ENCODE peak calls at places on chromosomes 4 and X, in five cellular contexts. L is IMR-90, O is astrocyte, M is neural progenitor cell, Q is adrenal gland. W is an unnamed sample.

GRCh38 chr4:146959692-146960091 is 14.0 kb upstream of the TTC29 start:
- DNase-seq in L (peak; percentile 3), O (peak; percentile 35), M (no peak), Q (no peak), W (no peak)

GRCh38 chr4:8457646-8458045 is 17.1 kb downstream of the TRMT44 start:
- DNase-seq in L (no peak), O (no peak), M (no peak), Q (no peak), W (no peak)

GRCh38 chr4:26284536-26284935 is 36.3 kb upstream of the RBPJ start:
- DNase-seq in L (no peak), O (no peak), M (no peak), Q (no peak), W (no peak)

GRCh38 chr4:2441393-2442174 is 22.8 kb downstream of the CFAP99 start:
- DNase-seq in L (peak; percentile 41), O (peak; percentile 12), M (peak; percentile 81), Q (peak; percentile 65), W (peak; percentile 88)

GRCh38 chr4:34766935-34767859 is 1477.1 kb downstream of the ARAP2 start:
- DNase-seq in L (no peak), O (no peak), M (no peak), Q (no peak), W (no peak)

GRCh38 chr4:102321260-102321991 is 23.9 kb downstream of the SLC39A8 start:
- DNase-seq in L (no peak), O (no peak), M (no peak), Q (no peak), W (no peak)

GRCh38 chr4:133808151-133808550 is 393.4 kb downstream of the PABPC4L start:
- DNase-seq in L (peak; percentile 78), O (peak; percentile 39), M (no peak), Q (no peak), W (no peak)

GRCh38 chrX:119887721-119888425 is 7.8 kb upstream of the AKAP14 start:
- DNase-seq in L (peak; percentile 30), O (peak; percentile 30), M (peak; percentile 83), Q (peak; percentile 43), W (peak; percentile 79)

GRCh38 chrX:40468033-40468979 is 112.5 kb upstream of the ATP6AP2 start:
- DNase-seq in L (peak; percentile 5), O (peak; percentile 36), M (peak; percentile 72), Q (peak; percentile 67), W (peak; percentile 66)

GRCh38 chrX:150363561-150364346 is 637 bp downstream of the MAMLD1 start:
- DNase-seq in L (peak; percentile 29), O (no peak), M (peak; percentile 63), Q (peak; percentile 46), W (peak; percentile 64)

GRCh38 chr4:152943673-152944072 is 7.5 kb downstream of the FHDC1 start:
- DNase-seq in L (peak; percentile 44), O (peak; percentile 48), M (no peak), Q (no peak), W (no peak)

GRCh38 chrX:71607488-71607887 is 10.8 kb downstream of the CXCR3 start:
- DNase-seq in L (no peak), O (no peak), M (no peak), Q (no peak), W (no peak)

GRCh38 chrX:51641421-51642021 is 22.8 kb upstream of the CENPVL3 start:
- DNase-seq in L (peak; percentile 60), O (peak; percentile 23), M (peak; percentile 67), Q (peak; percentile 11), W (peak; percentile 81)

GRCh38 chrX:24369816-24370215 is 9.4 kb downstream of the SUPT20HL1 start:
- DNase-seq in L (no peak), O (no peak), M (no peak), Q (no peak), W (no peak)

GRCh38 chrX:103417933-103418332 is 41.6 kb downstream of the BEX3 start:
- DNase-seq in L (peak; percentile 31), O (no peak), M (no peak), Q (no peak), W (no peak)

GRCh38 chrX:103311401-103311785 is 603 bp upstream of the BEX2 start:
- DNase-seq in L (no peak), O (no peak), M (no peak), Q (no peak), W (no peak)

GRCh38 chrX:20519077-20519617 is 252.4 kb upstream of the RPS6KA3 start:
- DNase-seq in L (no peak), O (no peak), M (no peak), Q (no peak), W (no peak)

GRCh38 chrX:42269186-42269585 is 345.8 kb upstream of the CASK start:
- DNase-seq in L (peak; percentile 0), O (no peak), M (no peak), Q (no peak), W (no peak)

GRCh38 chrX:70470850-70471289 is 26.2 kb downstream of the DLG3 start:
- DNase-seq in L (peak; percentile 18), O (peak; percentile 71), M (no peak), Q (no peak), W (no peak)

GRCh38 chr4:110198472-110199419 is at the start of gene ELOVL6:
- DNase-seq in L (peak; percentile 72), O (peak; percentile 68), M (peak; percentile 93), Q (peak; percentile 64), W (peak; percentile 85)

GRCh38 chr4:144627663-144628076 is 18.3 kb upstream of the HHIP start:
- DNase-seq in L (peak; percentile 73), O (peak; percentile 82), M (no peak), Q (no peak), W (no peak)

GRCh38 chr4:1010522-1011021 is 854 bp upstream of the FGFRL1 start:
- DNase-seq in L (peak; percentile 68), O (peak; percentile 58), M (peak; percentile 59), Q (peak; percentile 81), W (peak; percentile 65)

GRCh38 chrX:118353081-118353850 is 7.4 kb downstream of the WDR44 start:
- DNase-seq in L (no peak), O (no peak), M (no peak), Q (no peak), W (no peak)

GRCh38 chr4:68948044-68948743 is 3.4 kb downstream of the UGT2A3 start:
- DNase-seq in L (no peak), O (no peak), M (no peak), Q (no peak), W (no peak)

GRCh38 chr4:128574706-128575105 is 234.8 kb upstream of the JADE1 start:
- DNase-seq in L (peak; percentile 68), O (peak; percentile 30), M (peak; percentile 86), Q (peak; percentile 81), W (peak; percentile 72)
- H3K27ac ChIP-seq in L (no peak overlapping the region), O (peak overlapping the region; percentile 90), M (no peak overlapping the region), Q (no peak overlapping the region), W (no peak overlapping the region)

GRCh38 chrX:154092371-154092770 is 5.1 kb downstream of the MECP2 start:
- DNase-seq in L (no peak), O (no peak), M (no peak), Q (no peak), W (no peak)
- H3K4me3 ChIP-seq in L (no peak overlapping the region), O (no peak overlapping the region), M (no peak overlapping the region), Q (no peak overlapping the region), W (no peak overlapping the region)

GRCh38 chrX:25558137-25558536 is 542.4 kb upstream of the ARX start:
- DNase-seq in L (no peak), O (no peak), M (no peak), Q (no peak), W (no peak)
- H3K27me3 ChIP-seq in L (no peaks in the 10 kb centered on the region), O (no peaks in the 10 kb centered on the region), M (no peaks in the 10 kb centered on the region), Q (no peaks in the 10 kb centered on the region), W (no peaks in the 10 kb centered on the region)

DNA sequence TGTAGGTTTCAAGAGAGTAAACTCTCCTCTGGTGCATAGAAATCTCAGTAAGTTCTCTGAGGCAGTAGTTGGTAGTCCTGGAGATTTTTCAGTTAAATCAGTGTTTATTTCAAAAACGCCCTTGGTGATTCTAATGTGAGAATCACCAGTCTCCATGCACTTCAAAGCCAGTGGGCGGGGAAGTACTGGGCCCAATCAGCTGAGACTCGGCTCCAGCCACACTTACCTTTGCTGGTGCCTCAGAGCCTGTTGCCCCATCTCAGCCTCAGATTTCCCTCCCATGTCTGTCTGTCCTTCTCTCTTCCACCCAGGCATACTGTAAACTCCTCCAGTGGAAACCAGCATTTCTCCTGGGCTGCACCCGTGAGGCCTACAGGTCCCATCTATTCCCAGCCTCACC is 7.4 kb upstream of the MGST2 start:
- DNase-seq in L (no peak), O (no peak), M (peak; percentile 10), Q (no peak), W (no peak)
- H3K27ac ChIP-seq in L (no peak overlapping the region), O (no peak overlapping the region), M (peak overlapping the region; percentile 30), Q (peak overlapping the region; percentile 73), W (no peak overlapping the region)

GRCh38 chrX:107721318-107721717 is 54.3 kb downstream of the TSC22D3 start:
- DNase-seq in L (no peak), O (no peak), M (no peak), Q (no peak), W (no peak)

GRCh38 chrX:107715331-107716044 is 60.1 kb downstream of the TSC22D3 start:
- DNase-seq in L (peak; percentile 23), O (no peak), M (no peak), Q (peak; percentile 25), W (no peak)

GRCh38 chrX:107716816-107717700 is 58.5 kb downstream of the TSC22D3 start:
- DNase-seq in L (peak; percentile 63), O (peak; percentile 71), M (peak; percentile 69), Q (peak; percentile 89), W (peak; percentile 60)

GRCh38 chrX:107716045-107716684 is 59.4 kb downstream of the TSC22D3 start:
- DNase-seq in L (peak; percentile 21), O (peak; percentile 20), M (peak; percentile 82), Q (peak; percentile 18), W (peak; percentile 23)

GRCh38 chrX:107718156-107718621 is 57.4 kb downstream of the TSC22D3 start:
- DNase-seq in L (peak; percentile 78), O (peak; percentile 44), M (peak; percentile 82), Q (peak; percentile 83), W (peak; percentile 81)
- H3K4me3 ChIP-seq in L (no peak overlapping the region), O (no peak overlapping the region), M (no peak overlapping the region), Q (no peak overlapping the region), W (no peak overlapping the region)

GRCh38 chrX:13377537-13377936 is 57.7 kb upstream of the ATXN3L start:
- DNase-seq in L (peak; percentile 95), O (peak; percentile 95), M (no peak), Q (no peak), W (peak; percentile 46)

GRCh38 chrX:13380230-13380629 is 60.4 kb upstream of the ATXN3L start:
- DNase-seq in L (peak; percentile 69), O (peak; percentile 75), M (no peak), Q (no peak), W (no peak)

GRCh38 chrX:13376857-13377441 is 57.1 kb upstream of the ATXN3L start:
- DNase-seq in L (peak; percentile 95), O (peak; percentile 98), M (no peak), Q (no peak), W (peak; percentile 88)

GRCh38 chrX:13383907-13384306 is 64.1 kb upstream of the ATXN3L start:
- DNase-seq in L (no peak), O (no peak), M (no peak), Q (no peak), W (no peak)

DNA sequence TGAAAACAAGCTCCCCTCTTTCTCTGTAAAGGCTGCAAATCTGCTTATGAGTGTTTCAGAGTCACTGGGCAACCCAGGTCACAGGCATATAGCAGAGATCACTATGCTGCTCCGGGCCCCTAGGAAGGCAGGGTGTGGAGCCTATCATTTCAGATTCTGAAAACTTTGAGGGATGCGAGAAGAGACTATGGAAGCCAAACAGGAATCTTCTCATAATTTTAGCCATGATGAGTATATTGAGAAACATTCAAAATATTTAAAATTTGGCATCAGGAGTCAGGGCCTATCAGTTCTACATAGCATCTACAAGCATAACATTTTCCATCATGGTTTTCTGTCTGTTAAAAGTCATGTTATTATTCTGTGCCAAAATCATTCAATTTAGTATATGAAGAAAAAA is 61.7 kb upstream of the ATXN3L start:
- DNase-seq in L (peak; percentile 47), O (peak; percentile 60), M (no peak), Q (no peak), W (no peak)
- H3K27me3 ChIP-seq in L (no peaks in the 10 kb centered on the region), O (no peaks in the 10 kb centered on the region), M (no peaks in the 10 kb centered on the region), Q (no peaks in the 10 kb centered on the region), W (no peaks in the 10 kb centered on the region)

W was measured in A673.